ENCODE peak calls at places on chromosomes 16 and 17, in four cellular contexts. G is HepG2, S is neural progenitor cell, F is stomach. E is an unnamed sample.

GRCh38 chr17:55674107-55674506 is 48.6 kb downstream of the TMEM100 start:
- DNase-seq in G (no peak), S (no peak), F (no peak), E (no peak)

GRCh38 chr17:75410141-75410540 is 4.7 kb upstream of the GRB2 start:
- DNase-seq in G (no peak), S (no peak), F (no peak), E (no peak)

GRCh38 chr17:41340496-41340895 is 10.1 kb downstream of the KRT33A start:
- DNase-seq in G (no peak), S (no peak), F (no peak), E (no peak)

GRCh38 chr17:7108560-7108925 is 6.1 kb downstream of the ASGR2 start:
- DNase-seq in G (no peak), S (no peak), F (no peak), E (peak; percentile 63)

GRCh38 chr16:28202147-28202746 is 9.5 kb downstream of the XPO6 start:
- DNase-seq in G (no peak), S (no peak), F (no peak), E (no peak)

GRCh38 chr17:47324224-47325020 is 667 bp downstream of the EFCAB13 start:
- DNase-seq in G (no peak), S (peak; percentile 48), F (peak; percentile 63), E (peak; percentile 85)

GRCh38 chr17:77581480-77581879 is 377.0 kb upstream of the TNRC6C start:
- DNase-seq in G (no peak), S (no peak), F (no peak), E (no peak)

GRCh38 chr17:37786481-37786880 is 41.6 kb upstream of the HNF1B start:
- DNase-seq in G (no peak), S (no peak), F (no peak), E (no peak)

GRCh38 chr17:17832040-17832363 is 4.8 kb downstream of the SREBF1 start:
- DNase-seq in G (no peak), S (no peak), F (no peak), E (no peak)

GRCh38 chr17:1228752-1229353 is 41.4 kb upstream of the BHLHA9 start:
- DNase-seq in G (no peak), S (peak; percentile 24), F (no peak), E (peak; percentile 78)
- H3K4me3 ChIP-seq in G (no peak overlapping the region), S (peak overlapping the region; percentile 64), F (peak overlapping the region; percentile 58), E (peak overlapping the region; percentile 18)

DNA sequence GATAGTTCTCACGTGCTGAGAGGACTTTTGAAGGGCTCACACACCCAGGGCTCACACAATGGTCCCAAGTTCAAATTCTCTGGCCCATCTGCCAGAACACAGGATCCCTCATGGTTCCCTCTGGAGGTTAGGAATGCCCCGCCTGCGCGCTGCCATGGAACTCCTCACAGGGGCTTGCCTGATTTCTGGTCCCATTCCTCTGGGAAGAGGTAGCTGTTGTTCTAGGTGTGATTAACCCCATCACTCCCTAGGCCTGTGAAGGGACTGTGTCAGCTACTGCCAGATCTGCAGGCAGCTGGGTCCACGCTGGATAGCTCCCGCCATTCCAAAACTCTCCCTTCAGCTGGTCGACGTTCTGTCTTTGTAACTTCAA is 2.3 kb upstream of the ARMC5 start:
- DNase-seq in G (no peak), S (no peak), F (no peak), E (no peak)
- H3K4me1 ChIP-seq in G (peaks cover 69% of the 10 kb centered on the region), S (peaks cover 23% of the 10 kb centered on the region), F (peaks cover 78% of the 10 kb centered on the region), E (peaks cover 4% of the 10 kb centered on the region)

GRCh38 chr16:66554021-66554420 is 1.6 kb downstream of the CKLF start:
- DNase-seq in G (no peak), S (no peak), F (no peak), E (no peak)
- H3K4me3 ChIP-seq in G (no peak overlapping the region), S (no peak overlapping the region), F (no peak overlapping the region), E (no peak overlapping the region)

GRCh38 chr17:31566247-31566991 is 174.9 kb downstream of the RAB11FIP4 start:
- DNase-seq in G (no peak), S (no peak), F (no peak), E (no peak)
- H3K4me1 ChIP-seq in G (peaks cover 36% of the 10 kb centered on the region), S (peaks cover 20% of the 10 kb centered on the region), F (peaks cover 98% of the 10 kb centered on the region), E (peaks cover 6% of the 10 kb centered on the region)

GRCh38 chr16:48558269-48558915 is 51.6 kb downstream of the N4BP1 start:
- DNase-seq in G (no peak), S (no peak), F (no peak), E (no peak)
- H3K4me3 ChIP-seq in G (no peak overlapping the region), S (no peak overlapping the region), F (no peak overlapping the region), E (no peak overlapping the region)

DNA sequence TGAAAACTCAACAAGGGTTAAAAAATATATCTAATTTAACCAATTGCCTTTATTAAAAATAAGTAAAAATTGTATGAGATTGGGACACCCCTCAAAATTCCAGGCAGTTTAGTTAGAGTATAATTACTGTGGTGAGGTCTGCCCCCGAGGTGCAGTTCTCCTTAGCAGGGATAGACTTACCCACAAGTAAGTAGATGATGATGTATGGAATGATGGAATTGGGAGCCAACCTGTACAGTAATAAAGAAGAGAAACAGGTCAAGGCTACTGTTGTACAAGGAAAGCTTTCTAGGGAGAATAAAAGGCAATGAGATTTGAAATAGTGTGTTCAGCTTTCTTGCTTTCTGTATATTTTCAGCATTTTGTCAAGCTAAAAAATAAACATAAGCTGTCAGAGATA is 1.8 kb downstream of the LDAF1 start:
- DNase-seq in G (no peak), S (no peak), F (no peak), E (no peak)
- H3K4me1 ChIP-seq in G (peaks cover 33% of the 10 kb centered on the region), S (no peaks in the 10 kb centered on the region), F (peaks cover 72% of the 10 kb centered on the region), E (no peaks in the 10 kb centered on the region)

GRCh38 chr16:3012246-3012645 is 477 bp upstream of the CLDN9 start:
- DNase-seq in G (no peak), S (peak; percentile 43), F (no peak), E (no peak)
- H3K4me3 ChIP-seq in G (peak overlapping the region; percentile 29), S (peak overlapping the region; percentile 26), F (no peak overlapping the region), E (no peak overlapping the region)